ENCODE peak calls at places on chromosomes 7 and 10, in four cellular contexts. M is activated CD4-positive, alpha-beta T cell treated with anti-CD3 and anti-CD28 coated beads for 36 hours; O is NCI-H2081; H is amygdala. T is an unnamed sample.

GRCh38 chr10:97762816-97763215 is 9.0 kb downstream of the SFRP5 start:
- DNase-seq in H (no peak), M (no peak), O (no peak), T (no peak)

GRCh38 chr7:103540986-103541385 is 95.0 kb upstream of the SLC26A5 start:
- DNase-seq in M (no peak), H (peak; percentile 90), O (peak; percentile 49), T (no peak)

GRCh38 chr10:2631557-2631956 is 435.8 kb upstream of the PFKP start:
- DNase-seq in M (no peak), O (peak; percentile 62), H (no peak), T (no peak)

GRCh38 chr7:21041666-21042065 is 255.0 kb upstream of the SP8 start:
- DNase-seq in H (no peak), M (no peak), O (no peak), T (no peak)

GRCh38 chr10:56551037-56551436 is 190.0 kb upstream of the ZWINT start:
- DNase-seq in M (no peak), O (no peak), H (no peak), T (no peak)

GRCh38 chr7:35817181-35817580 is 16.3 kb downstream of the SEPTIN7 start:
- DNase-seq in O (no peak), M (no peak), H (no peak), T (no peak)

GRCh38 chr7:82443044-82443800 is at the start of gene CACNA2D1:
- DNase-seq in M (peak; percentile 21), H (peak; percentile 72), O (peak; percentile 82), T (no peak)

GRCh38 chr7:121048195-121048594 is 59.7 kb downstream of the CPED1 start:
- DNase-seq in M (no peak), O (no peak), H (no peak), T (no peak)

GRCh38 chr7:17781491-17782215 is 158.6 kb downstream of the SNX13 start:
- DNase-seq in H (no peak), O (no peak), M (no peak), T (no peak)

GRCh38 chr7:74625446-74625845 is 32.1 kb upstream of the GTF2I start:
- DNase-seq in O (no peak), H (no peak), M (no peak), T (no peak)

GRCh38 chr7:157930441-157930840 is 593.6 kb downstream of the DNAJB6 start:
- DNase-seq in M (no peak), O (peak; percentile 68), H (no peak), T (no peak)

GRCh38 chr10:133415752-133416151 is 8.7 kb downstream of the SPRN start:
- DNase-seq in O (no peak), M (no peak), H (no peak), T (no peak)

GRCh38 chr10:11110499-11110898 is 92.8 kb downstream of the CELF2 start:
- DNase-seq in H (no peak), O (no peak), M (no peak), T (no peak)

GRCh38 chr7:139691253-139691781 is 86.5 kb downstream of the HIPK2 start:
- DNase-seq in H (no peak), O (peak; percentile 76), M (no peak), T (no peak)

GRCh38 chr7:106082087-106082854 is 29.8 kb downstream of the SYPL1 start:
- DNase-seq in M (no peak), H (no peak), O (no peak), T (no peak)

GRCh38 chr10:85993840-85994507 is 372.6 kb downstream of the GRID1 start:
- DNase-seq in O (no peak), M (no peak), H (no peak), T (no peak)

GRCh38 chr10:125397608-125398007 is 237.2 kb upstream of the CTBP2 start:
- DNase-seq in H (no peak), M (no peak), O (no peak), T (no peak)

GRCh38 chr7:126065766-126066165 is 1136.1 kb upstream of the POT1 start:
- DNase-seq in H (no peak), O (no peak), M (no peak), T (no peak)